ENCODE peak calls at places on chromosomes 12 and 14, in nine cellular contexts. One of them, this sample, is unnamed.

GRCh38 chr12:44405267-44405666 is 470.8 kb downstream of the NELL2 start:
- DNase-seq in transverse colon: no peak
- DNase-seq in H1: peak; percentile 25
- DNase-seq in suprapubic skin: no peak
- DNase-seq in spleen: no peak
- DNase-seq in sigmoid colon: no peak
- DNase-seq in stomach: no peak
- DNase-seq in HepG2: no peak
- DNase-seq in breast epithelium: no peak
- DNase-seq in this sample: no peak

GRCh38 chr14:100065942-100066574 is 836 bp downstream of the EVL start:
- DNase-seq in transverse colon: peak; percentile 66
- DNase-seq in H1: no peak
- DNase-seq in suprapubic skin: no peak
- DNase-seq in spleen: peak; percentile 85
- DNase-seq in sigmoid colon: no peak
- DNase-seq in stomach: peak; percentile 41
- DNase-seq in HepG2: no peak
- DNase-seq in breast epithelium: no peak
- DNase-seq in this sample: no peak

GRCh38 chr12:112328411-112329124 is 53.7 kb downstream of the HECTD4 start:
- DNase-seq in transverse colon: no peak
- DNase-seq in H1: no peak
- DNase-seq in suprapubic skin: no peak
- DNase-seq in spleen: no peak
- DNase-seq in sigmoid colon: no peak
- DNase-seq in stomach: no peak
- DNase-seq in HepG2: no peak
- DNase-seq in breast epithelium: no peak
- DNase-seq in this sample: no peak

GRCh38 chr12:45655186-45655585 is 74.3 kb upstream of the ARID2 start:
- DNase-seq in transverse colon: peak; percentile 15
- DNase-seq in H1: no peak
- DNase-seq in suprapubic skin: no peak
- DNase-seq in spleen: no peak
- DNase-seq in sigmoid colon: no peak
- DNase-seq in stomach: no peak
- DNase-seq in HepG2: peak; percentile 15
- DNase-seq in breast epithelium: no peak
- DNase-seq in this sample: no peak

GRCh38 chr14:94364037-94364436 is 24.4 kb downstream of the SERPINA1 start:
- DNase-seq in transverse colon: no peak
- DNase-seq in H1: no peak
- DNase-seq in suprapubic skin: peak; percentile 56
- DNase-seq in spleen: no peak
- DNase-seq in sigmoid colon: peak; percentile 24
- DNase-seq in stomach: no peak
- DNase-seq in HepG2: no peak
- DNase-seq in breast epithelium: no peak
- DNase-seq in this sample: no peak

GRCh38 chr12:43599708-43600107 is 47.7 kb upstream of the ADAMTS20 start:
- DNase-seq in transverse colon: no peak
- DNase-seq in H1: no peak
- DNase-seq in suprapubic skin: no peak
- DNase-seq in spleen: no peak
- DNase-seq in sigmoid colon: no peak
- DNase-seq in stomach: no peak
- DNase-seq in HepG2: no peak
- DNase-seq in breast epithelium: no peak
- DNase-seq in this sample: no peak

GRCh38 chr14:78764240-78764639 is 594.1 kb downstream of the NRXN3 start:
- DNase-seq in transverse colon: no peak
- DNase-seq in H1: no peak
- DNase-seq in suprapubic skin: no peak
- DNase-seq in spleen: no peak
- DNase-seq in sigmoid colon: no peak
- DNase-seq in stomach: no peak
- DNase-seq in HepG2: no peak
- DNase-seq in breast epithelium: no peak
- DNase-seq in this sample: no peak

GRCh38 chr12:69655616-69656336 is 43.3 kb downstream of the BEST3 start:
- DNase-seq in transverse colon: no peak
- DNase-seq in H1: no peak
- DNase-seq in suprapubic skin: no peak
- DNase-seq in spleen: no peak
- DNase-seq in sigmoid colon: no peak
- DNase-seq in stomach: no peak
- DNase-seq in HepG2: peak; percentile 67
- DNase-seq in breast epithelium: no peak
- DNase-seq in this sample: no peak

GRCh38 chr12:121702944-121703343 is 9.6 kb upstream of the TMEM120B start:
- DNase-seq in transverse colon: no peak
- DNase-seq in H1: no peak
- DNase-seq in suprapubic skin: no peak
- DNase-seq in spleen: no peak
- DNase-seq in sigmoid colon: no peak
- DNase-seq in stomach: no peak
- DNase-seq in HepG2: no peak
- DNase-seq in breast epithelium: no peak
- DNase-seq in this sample: no peak

GRCh38 chr12:89707992-89708792 is 446 bp downstream of the ATP2B1 start:
- DNase-seq in transverse colon: peak; percentile 47
- DNase-seq in H1: no peak
- DNase-seq in suprapubic skin: peak; percentile 82
- DNase-seq in spleen: peak; percentile 94
- DNase-seq in sigmoid colon: peak; percentile 79
- DNase-seq in stomach: peak; percentile 36
- DNase-seq in HepG2: no peak
- DNase-seq in breast epithelium: peak; percentile 58
- DNase-seq in this sample: peak; percentile 22

GRCh38 chr12:94603434-94604068 is 46.8 kb downstream of the TMCC3 start:
- DNase-seq in transverse colon: peak; percentile 69
- DNase-seq in H1: no peak
- DNase-seq in suprapubic skin: no peak
- DNase-seq in spleen: peak; percentile 83
- DNase-seq in sigmoid colon: no peak
- DNase-seq in stomach: peak; percentile 76
- DNase-seq in HepG2: peak; percentile 5
- DNase-seq in breast epithelium: no peak
- DNase-seq in this sample: no peak

GRCh38 chr12:108457006-108457733 is 57.9 kb upstream of the FICD start:
- DNase-seq in transverse colon: no peak
- DNase-seq in H1: no peak
- DNase-seq in suprapubic skin: no peak
- DNase-seq in spleen: no peak
- DNase-seq in sigmoid colon: no peak
- DNase-seq in stomach: no peak
- DNase-seq in HepG2: peak; percentile 69
- DNase-seq in breast epithelium: no peak
- DNase-seq in this sample: no peak

GRCh38 chr14:105817971-105818711 is 291.8 kb downstream of the TMEM121 start:
- DNase-seq in transverse colon: peak; percentile 16
- DNase-seq in H1: no peak
- DNase-seq in suprapubic skin: no peak
- DNase-seq in spleen: peak; percentile 94
- DNase-seq in sigmoid colon: no peak
- DNase-seq in stomach: no peak
- DNase-seq in HepG2: no peak
- DNase-seq in breast epithelium: no peak
- DNase-seq in this sample: no peak

GRCh38 chr14:102185360-102185759 is 45.7 kb downstream of the WDR20 start:
- DNase-seq in transverse colon: no peak
- DNase-seq in H1: no peak
- DNase-seq in suprapubic skin: no peak
- DNase-seq in spleen: no peak
- DNase-seq in sigmoid colon: peak; percentile 8
- DNase-seq in stomach: peak; percentile 58
- DNase-seq in HepG2: peak; percentile 73
- DNase-seq in breast epithelium: no peak
- DNase-seq in this sample: no peak

GRCh38 chr12:56763753-56764657 is 881 bp downstream of the HSD17B6 start:
- DNase-seq in transverse colon: no peak
- DNase-seq in H1: no peak
- DNase-seq in suprapubic skin: no peak
- DNase-seq in spleen: no peak
- DNase-seq in sigmoid colon: no peak
- DNase-seq in stomach: no peak
- DNase-seq in HepG2: no peak
- DNase-seq in breast epithelium: no peak
- DNase-seq in this sample: no peak

DNA sequence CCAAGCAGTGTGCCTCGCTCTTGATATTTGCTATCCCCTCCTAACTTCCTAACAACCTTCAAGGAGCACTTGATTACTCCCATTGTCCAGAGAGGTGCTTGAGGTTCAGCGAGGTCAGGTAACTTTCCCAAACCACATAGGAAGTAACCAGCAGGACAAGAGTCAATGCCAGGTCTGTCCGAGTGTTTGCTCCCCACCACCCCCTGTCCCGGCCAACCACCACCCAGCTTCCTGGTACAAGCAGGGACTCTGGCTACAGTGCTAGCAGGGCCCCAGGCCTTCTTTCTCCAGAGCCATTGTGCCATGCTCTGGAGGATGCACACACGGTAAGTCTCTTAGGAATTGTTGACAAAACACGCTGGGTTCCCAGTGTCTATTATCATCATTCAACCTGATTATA is 49.2 kb downstream of the SYNE3 start:
- DNase-seq in transverse colon: no peak
- DNase-seq in H1: no peak
- DNase-seq in suprapubic skin: no peak
- DNase-seq in spleen: no peak
- DNase-seq in sigmoid colon: no peak
- DNase-seq in stomach: no peak
- DNase-seq in HepG2: no peak
- DNase-seq in breast epithelium: no peak
- DNase-seq in this sample: no peak
- H3K4me1 ChIP-seq in transverse colon: peaks cover 31% of the 10 kb centered on the region
- H3K4me1 ChIP-seq in H1: no peaks in the 10 kb centered on the region
- H3K4me1 ChIP-seq in suprapubic skin: peaks cover 37% of the 10 kb centered on the region
- H3K4me1 ChIP-seq in spleen: peaks cover 45% of the 10 kb centered on the region
- H3K4me1 ChIP-seq in sigmoid colon: peaks cover 23% of the 10 kb centered on the region
- H3K4me1 ChIP-seq in stomach: peaks cover 28% of the 10 kb centered on the region
- H3K4me1 ChIP-seq in HepG2: peaks cover 22% of the 10 kb centered on the region
- H3K4me1 ChIP-seq in breast epithelium: no peaks in the 10 kb centered on the region
- H3K4me1 ChIP-seq in this sample: no peaks in the 10 kb centered on the region

GRCh38 chr12:65930114-65930828 is 106.0 kb downstream of the HMGA2 start:
- DNase-seq in transverse colon: no peak
- DNase-seq in H1: no peak
- DNase-seq in suprapubic skin: no peak
- DNase-seq in spleen: no peak
- DNase-seq in sigmoid colon: no peak
- DNase-seq in stomach: no peak
- DNase-seq in HepG2: peak; percentile 96
- DNase-seq in breast epithelium: no peak
- DNase-seq in this sample: no peak
- TF ChIP-seq POLR2AphosphoS5 in transverse colon: no peak
- TF ChIP-seq POLR2AphosphoS5 in H1: no peak
- TF ChIP-seq POLR2AphosphoS5 in suprapubic skin: no peak
- TF ChIP-seq POLR2AphosphoS5 in spleen: no peak
- TF ChIP-seq POLR2AphosphoS5 in sigmoid colon: no peak
- TF ChIP-seq POLR2AphosphoS5 in stomach: no peak
- TF ChIP-seq POLR2AphosphoS5 in HepG2: no peak
- TF ChIP-seq POLR2AphosphoS5 in breast epithelium: no peak
- TF ChIP-seq POLR2AphosphoS5 in this sample: no peak

GRCh38 chr12:16594796-16595195 is 11.2 kb downstream of the LMO3 start:
- DNase-seq in transverse colon: no peak
- DNase-seq in H1: no peak
- DNase-seq in suprapubic skin: no peak
- DNase-seq in spleen: no peak
- DNase-seq in sigmoid colon: no peak
- DNase-seq in stomach: no peak
- DNase-seq in HepG2: no peak
- DNase-seq in breast epithelium: no peak
- DNase-seq in this sample: no peak

GRCh38 chr12:16603265-16603915 is 2.6 kb downstream of the LMO3 start:
- DNase-seq in transverse colon: no peak
- DNase-seq in H1: no peak
- DNase-seq in suprapubic skin: no peak
- DNase-seq in spleen: no peak
- DNase-seq in sigmoid colon: no peak
- DNase-seq in stomach: no peak
- DNase-seq in HepG2: no peak
- DNase-seq in breast epithelium: no peak
- DNase-seq in this sample: no peak

GRCh38 chr12:16600525-16600924 is 5.4 kb downstream of the LMO3 start:
- DNase-seq in transverse colon: no peak
- DNase-seq in H1: no peak
- DNase-seq in suprapubic skin: no peak
- DNase-seq in spleen: no peak
- DNase-seq in sigmoid colon: no peak
- DNase-seq in stomach: no peak
- DNase-seq in HepG2: no peak
- DNase-seq in breast epithelium: no peak
- DNase-seq in this sample: no peak

GRCh38 chr12:16602412-16602811 is 3.5 kb downstream of the LMO3 start:
- DNase-seq in transverse colon: no peak
- DNase-seq in H1: no peak
- DNase-seq in suprapubic skin: no peak
- DNase-seq in spleen: no peak
- DNase-seq in sigmoid colon: no peak
- DNase-seq in stomach: no peak
- DNase-seq in HepG2: no peak
- DNase-seq in breast epithelium: no peak
- DNase-seq in this sample: no peak

DNA sequence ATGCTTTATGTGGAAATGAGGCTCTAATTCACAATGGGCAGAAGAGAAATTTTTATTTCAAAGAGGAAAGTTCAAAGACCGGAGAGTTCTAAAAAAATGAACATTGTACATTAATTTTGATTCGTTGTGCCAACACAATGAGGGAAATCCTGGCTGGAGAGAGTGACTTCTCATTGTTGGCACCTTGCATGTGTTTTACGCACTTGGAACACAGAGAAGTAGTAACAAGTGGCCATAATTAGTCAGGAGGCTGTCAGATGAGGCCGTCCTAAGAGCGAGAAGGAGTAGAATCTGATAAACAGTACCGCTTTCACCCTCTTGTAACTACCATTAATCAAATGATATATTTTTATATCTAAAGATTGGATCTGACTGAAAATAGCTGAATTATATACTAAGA is 6.9 kb downstream of the LMO3 start:
- DNase-seq in transverse colon: no peak
- DNase-seq in H1: no peak
- DNase-seq in suprapubic skin: no peak
- DNase-seq in spleen: no peak
- DNase-seq in sigmoid colon: peak; percentile 82
- DNase-seq in stomach: no peak
- DNase-seq in HepG2: no peak
- DNase-seq in breast epithelium: no peak
- DNase-seq in this sample: no peak
- TF ChIP-seq POLR2A in transverse colon: no peak
- TF ChIP-seq POLR2A in H1: no peak
- TF ChIP-seq POLR2A in suprapubic skin: no peak
- TF ChIP-seq POLR2A in spleen: no peak
- TF ChIP-seq POLR2A in sigmoid colon: no peak
- TF ChIP-seq POLR2A in stomach: no peak
- TF ChIP-seq POLR2A in HepG2: no peak
- TF ChIP-seq POLR2A in breast epithelium: no peak
- TF ChIP-seq POLR2A in this sample: no peak

DNA sequence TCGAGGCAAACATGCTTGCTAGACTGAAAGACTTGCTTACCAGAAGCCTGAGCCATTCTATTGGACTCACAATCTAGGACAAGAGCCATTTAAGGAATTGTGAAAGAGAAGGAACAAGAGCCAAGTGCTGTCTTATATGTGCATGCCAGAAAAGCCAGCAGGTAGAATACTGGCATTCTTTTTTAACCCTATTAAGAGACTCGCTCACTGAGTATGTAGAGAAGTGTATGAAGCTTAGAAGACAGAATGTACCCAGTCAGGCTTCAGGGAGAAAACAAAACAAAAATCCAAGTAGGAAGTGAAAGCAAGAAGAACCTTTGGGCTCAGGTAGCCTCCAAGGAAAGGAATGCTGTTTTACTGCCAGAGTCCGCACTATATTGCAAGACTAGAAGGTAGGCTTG is 65.9 kb downstream of the DCAF5 start:
- DNase-seq in transverse colon: no peak
- DNase-seq in H1: no peak
- DNase-seq in suprapubic skin: no peak
- DNase-seq in spleen: no peak
- DNase-seq in sigmoid colon: no peak
- DNase-seq in stomach: no peak
- DNase-seq in HepG2: no peak
- DNase-seq in breast epithelium: no peak
- DNase-seq in this sample: peak; percentile 61
- H3K4me1 ChIP-seq in transverse colon: peaks cover 6% of the 10 kb centered on the region
- H3K4me1 ChIP-seq in H1: no peaks in the 10 kb centered on the region
- H3K4me1 ChIP-seq in suprapubic skin: peaks cover 32% of the 10 kb centered on the region
- H3K4me1 ChIP-seq in spleen: peaks cover 2% of the 10 kb centered on the region
- H3K4me1 ChIP-seq in sigmoid colon: peaks cover 49% of the 10 kb centered on the region
- H3K4me1 ChIP-seq in stomach: no peaks in the 10 kb centered on the region
- H3K4me1 ChIP-seq in HepG2: peaks cover 2% of the 10 kb centered on the region
- H3K4me1 ChIP-seq in breast epithelium: peaks cover 15% of the 10 kb centered on the region
- H3K4me1 ChIP-seq in this sample: no peaks in the 10 kb centered on the region